ENCODE peak calls at places on chromosomes 1 and 21, in eight cellular contexts. C, T, P, F, H, R, Z and J are unnamed samples.

GRCh38 chr21:27425574-27425973 is 458.7 kb upstream of the ADAMTS5 start:
- DNase-seq in R (no peak), F (no peak), T (no peak), H (no peak), P (no peak), Z (no peak), C (peak; percentile 69), J (no peak)

GRCh38 chr21:35563885-35564451 is 496.4 kb downstream of the SETD4 start:
- DNase-seq in H (no peak), F (peak; percentile 11), Z (no peak), C (peak; percentile 91), T (peak; percentile 55), P (peak; percentile 14), R (peak; percentile 27), J (peak; percentile 75)

GRCh38 chr1:10900691-10901090 is 104.2 kb upstream of the CASZ1 start:
- DNase-seq in R (no peak), P (no peak), H (no peak), T (no peak), Z (peak; percentile 28), F (no peak), C (no peak), J (no peak)

GRCh38 chr1:246860401-246860800 is 71.3 kb downstream of the AHCTF1 start:
- DNase-seq in T (no peak), H (no peak), Z (no peak), R (no peak), F (no peak), P (no peak), C (peak; percentile 19), J (no peak)

GRCh38 chr1:220652995-220653394 is 37.2 kb upstream of the C1orf115 start:
- DNase-seq in P (no peak), C (no peak), F (no peak), Z (no peak), T (no peak), H (no peak), R (no peak), J (no peak)

GRCh38 chr1:171740987-171741871 is 636 bp downstream of the VAMP4 start:
- DNase-seq in H (no peak), T (peak; percentile 54), P (peak; percentile 28), F (peak; percentile 47), R (peak; percentile 44), Z (no peak), C (peak; percentile 25), J (peak; percentile 49)

GRCh38 chr1:244573768-244574167 is 79.2 kb upstream of the DESI2 start:
- DNase-seq in T (no peak), C (no peak), P (no peak), Z (no peak), H (no peak), F (no peak), R (no peak), J (no peak)

GRCh38 chr1:154863702-154864174 is 6.3 kb downstream of the KCNN3 start:
- DNase-seq in H (no peak), R (no peak), T (no peak), C (peak; percentile 75), P (no peak), Z (no peak), F (peak; percentile 58), J (peak; percentile 48)

GRCh38 chr1:2539312-2539907 is 9.3 kb upstream of the HES5 start:
- DNase-seq in P (no peak), R (no peak), H (no peak), F (no peak), C (no peak), T (no peak), Z (no peak), J (no peak)

GRCh38 chr1:59046730-59047157 is 250.2 kb upstream of the FGGY start:
- DNase-seq in T (no peak), C (peak; percentile 25), P (no peak), F (peak; percentile 50), Z (peak; percentile 78), R (no peak), H (no peak), J (no peak)

GRCh38 chr1:16115468-16116363 is 40.2 kb downstream of the EPHA2 start:
- DNase-seq in T (no peak), R (no peak), F (no peak), P (no peak), Z (peak; percentile 36), C (no peak), H (no peak), J (peak; percentile 30)

GRCh38 chr1:74763714-74764301 is 30.9 kb downstream of the TYW3 start:
- DNase-seq in R (no peak), C (peak; percentile 5), H (no peak), Z (no peak), T (no peak), F (no peak), P (no peak), J (no peak)
- H3K36me3 ChIP-seq in R (no peaks in the 10 kb centered on the region), C (peaks cover 9% of the 10 kb centered on the region), H (no peaks in the 10 kb centered on the region), Z (peaks cover 19% of the 10 kb centered on the region), T (no peaks in the 10 kb centered on the region), F (peaks cover 6% of the 10 kb centered on the region), P (peaks cover 54% of the 10 kb centered on the region), J (peaks cover 20% of the 10 kb centered on the region)

GRCh38 chr1:26067432-26067911 is at the start of gene TRIM63:
- DNase-seq in P (no peak), Z (no peak), H (no peak), C (no peak), T (no peak), R (no peak), F (no peak), J (peak; percentile 71)
- TF ChIP-seq POLR2A in P (no peak), Z (no peak), H (no peak), C (no peak), T (no peak), R (no peak), F (no peak), J (peak; percentile 92)

GRCh38 chr1:103538226-103538625 is 12.7 kb downstream of the RNPC3 start:
- DNase-seq in P (no peak), Z (no peak), F (no peak), C (no peak), H (no peak), T (no peak), R (no peak), J (no peak)
- H3K36me3 ChIP-seq in P (peaks cover 74% of the 10 kb centered on the region), Z (peaks cover 91% of the 10 kb centered on the region), F (no peaks in the 10 kb centered on the region), C (peaks cover 18% of the 10 kb centered on the region), H (peaks cover 46% of the 10 kb centered on the region), T (no peaks in the 10 kb centered on the region), R (peaks cover 17% of the 10 kb centered on the region), J (peaks cover 100% of the 10 kb centered on the region)

GRCh38 chr1:227789042-227789880 is 26.2 kb upstream of the PRSS38 start:
- DNase-seq in P (peak; percentile 13), F (no peak), Z (peak; percentile 82), H (no peak), R (no peak), T (no peak), C (peak; percentile 45), J (no peak)

GRCh38 chr1:227788279-227789041 is 27.0 kb upstream of the PRSS38 start:
- DNase-seq in F (no peak), Z (peak; percentile 96), T (peak; percentile 85), R (peak; percentile 81), P (peak; percentile 13), C (no peak), H (no peak), J (no peak)

GRCh38 chr1:227786673-227787512 is 28.6 kb upstream of the PRSS38 start:
- DNase-seq in F (peak; percentile 43), H (no peak), P (peak; percentile 12), Z (peak; percentile 88), R (no peak), T (peak; percentile 31), C (no peak), J (no peak)

GRCh38 chr1:227785812-227786608 is 29.5 kb upstream of the PRSS38 start:
- DNase-seq in C (no peak), R (no peak), H (no peak), P (peak; percentile 6), F (no peak), Z (no peak), T (peak; percentile 40), J (no peak)

DNA sequence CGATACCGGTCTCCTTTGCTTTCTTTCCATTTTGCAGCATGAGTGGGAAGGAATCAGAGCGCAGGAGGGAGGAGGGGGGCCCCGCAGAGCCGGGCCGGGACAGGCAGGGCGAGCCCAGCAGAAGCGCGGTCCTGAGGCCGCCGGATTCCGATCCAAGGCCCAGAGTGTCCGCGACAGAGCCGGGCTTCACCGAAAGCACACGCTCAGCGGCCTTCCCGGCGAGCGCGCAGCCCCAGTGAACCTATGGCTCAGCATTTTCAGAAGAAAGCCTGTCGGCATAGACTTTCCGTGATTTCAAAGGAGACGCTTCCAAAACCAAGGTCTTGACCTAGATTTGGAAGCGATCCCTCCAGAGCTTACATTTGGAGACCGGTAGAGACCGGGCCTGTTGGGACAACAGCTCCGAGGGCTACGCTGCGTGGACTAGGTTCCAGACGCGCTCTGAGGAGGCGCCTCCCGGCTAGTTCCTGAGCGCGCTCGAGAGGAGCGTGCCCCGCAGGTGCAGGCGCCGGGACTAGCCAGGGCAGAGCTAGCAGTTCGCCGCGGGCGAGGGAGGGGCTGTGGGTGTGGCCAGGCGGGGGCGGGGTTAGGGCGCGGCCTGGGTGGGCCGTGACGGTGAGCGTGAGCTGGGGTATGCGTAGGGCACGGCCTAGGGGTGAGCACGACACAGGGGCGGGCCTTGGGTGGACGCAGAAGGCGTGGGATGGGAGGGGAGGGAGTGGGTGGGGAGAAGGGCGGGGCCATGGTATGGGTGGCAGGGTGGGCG is 27.8 kb upstream of the PRSS38 start:
- DNase-seq in P (peak; percentile 79), C (peak; percentile 93), F (peak; percentile 95), Z (peak; percentile 98), H (peak; percentile 74), R (peak; percentile 95), T (peak; percentile 96), J (peak; percentile 92)
- TF ChIP-seq POLR2A in P (peak; percentile 56), C (no peak), F (peak; percentile 77), Z (no peak), H (no peak), R (peak; percentile 57), T (peak; percentile 73), J (no peak)